ENCODE peak calls at places on chromosomes 13 and 19, in seven cellular contexts. T is MM.1S, Q is HCT116, B is hepatocyte, U is GM23248, F is PC-3, C is SK-N-SH. X is an unnamed sample.

GRCh38 chr13:61410669-61411297 is 4.9 kb downstream of the PCDH20 start:
- DNase-seq in B (peak), U (peak), Q (peak), C (peak), F (peak), T (peak), X (peak)

GRCh38 chr13:27170521-27171243 is 929 bp downstream of the USP12 start:
- DNase-seq in F (peak), U (peak), Q (peak), C (no peak), B (peak), T (no peak), X (peak)

GRCh38 chr19:1864480-1865171 is 1.2 kb upstream of the KLF16 start:
- DNase-seq in T (peak), U (peak), B (peak), Q (no peak), C (peak), F (peak), X (peak)

GRCh38 chr13:79407349-79407979 is 1.4 kb upstream of the RBM26 start:
- DNase-seq in F (no peak), U (no peak), C (no peak), T (no peak), B (no peak), Q (no peak), X (no peak)

GRCh38 chr13:97339989-97340361 is 94.0 kb upstream of the RAP2A start:
- DNase-seq in B (no peak), Q (no peak), U (no peak), F (no peak), T (no peak), C (no peak), X (no peak)

GRCh38 chr19:35142531-35143230 is 374 bp upstream of the FXYD7 start:
- DNase-seq in F (peak), C (peak), B (peak), Q (no peak), U (no peak), T (peak), X (peak)

GRCh38 chr13:81929988-81930387 is 1589.1 kb upstream of the SPRY2 start:
- DNase-seq in F (peak), T (no peak), Q (no peak), B (peak), U (peak), C (peak), X (no peak)

GRCh38 chr13:32660227-32660626 is 74.0 kb downstream of the PDS5B start:
- DNase-seq in Q (no peak), F (no peak), B (peak), U (no peak), T (no peak), C (no peak), X (no peak)

GRCh38 chr19:37346091-37346490 is 24.8 kb upstream of the ZNF527 start:
- DNase-seq in U (no peak), F (no peak), B (no peak), Q (no peak), T (no peak), C (no peak), X (no peak)

GRCh38 chr13:114257014-114257413 is 22.3 kb downstream of the CDC16 start:
- DNase-seq in Q (no peak), C (no peak), F (no peak), B (no peak), T (no peak), U (no peak), X (no peak)

GRCh38 chr13:67228909-67229308 is 1.2 kb downstream of the PCDH9 start:
- DNase-seq in F (no peak), U (peak), T (no peak), B (no peak), C (no peak), Q (no peak), X (peak)

GRCh38 chr19:49570138-49570856 is 10.1 kb downstream of the NOSIP start:
- DNase-seq in T (peak), Q (peak), C (peak), F (peak), U (peak), B (peak), X (peak)

GRCh38 chr13:113342820-113343691 is 20.9 kb downstream of the GRTP1 start:
- DNase-seq in B (no peak), F (no peak), T (no peak), U (no peak), C (no peak), Q (no peak), X (no peak)

GRCh38 chr13:99261040-99261439 is 2.9 kb upstream of the GPR18 start:
- DNase-seq in Q (no peak), T (no peak), B (no peak), F (no peak), U (no peak), C (no peak), X (peak)

GRCh38 chr19:42386974-42387707 is 3.0 kb downstream of the CNFN start:
- DNase-seq in T (peak), Q (peak), F (peak), B (peak), U (peak), C (peak), X (peak)

GRCh38 chr19:556611-557382 is 12.9 kb downstream of the GZMM start:
- DNase-seq in Q (no peak), U (no peak), B (no peak), C (no peak), T (no peak), F (no peak), X (no peak)

GRCh38 chr19:10138879-10139795 is 19.4 kb upstream of the EIF3G start:
- DNase-seq in B (no peak), Q (no peak), U (no peak), F (no peak), T (no peak), C (peak), X (no peak)

GRCh38 chr13:34349091-34349722 is 531.3 kb downstream of the RFC3 start:
- DNase-seq in Q (no peak), C (no peak), U (peak), F (peak), B (peak), T (no peak), X (no peak)

DNA sequence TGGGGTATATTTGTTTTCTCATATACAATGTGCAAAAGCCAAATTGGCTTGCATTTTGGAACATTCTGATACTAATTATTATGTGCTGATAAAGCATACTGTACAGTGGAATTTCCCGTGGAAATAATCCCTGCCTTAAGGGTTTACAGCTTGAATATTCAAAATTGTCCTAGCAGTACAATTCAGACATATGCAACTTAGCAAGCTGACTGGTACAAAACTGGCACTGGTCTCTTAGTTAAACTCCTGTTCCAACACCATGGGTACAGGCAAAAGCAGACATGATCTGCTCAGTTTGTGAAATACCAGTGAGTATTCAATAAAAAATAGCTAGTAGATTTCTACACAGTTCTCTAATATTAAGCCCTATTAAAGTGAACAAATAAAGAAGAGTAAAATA is 373.4 kb downstream of the SLITRK1 start:
- DNase-seq in C (no peak), F (no peak), T (no peak), Q (no peak), B (no peak), U (no peak), X (no peak)
- TF ChIP-seq EZH2phosphoT487 in C (no peak), F (no peak), T (no peak), Q (no peak), B (no peak), U (no peak), X (no peak)

GRCh38 chr19:15330801-15331418 is 1.4 kb downstream of the BRD4 start:
- DNase-seq in B (peak), C (peak), Q (no peak), U (peak), F (peak), T (no peak), X (peak)

GRCh38 chr19:15337202-15337601 is 4.9 kb upstream of the BRD4 start:
- DNase-seq in Q (no peak), T (no peak), C (no peak), B (no peak), U (peak), F (peak), X (no peak)

GRCh38 chr19:15331419-15332310 is 674 bp downstream of the BRD4 start:
- DNase-seq in T (peak), F (peak), U (peak), Q (no peak), C (peak), B (peak), X (peak)

GRCh38 chr19:15328312-15328711 is 4.0 kb downstream of the BRD4 start:
- DNase-seq in F (no peak), Q (no peak), C (no peak), T (no peak), B (no peak), U (no peak), X (no peak)

GRCh38 chr19:15332311-15332996 is at the start of gene BRD4:
- DNase-seq in Q (no peak), B (peak), C (peak), F (peak), T (peak), U (peak), X (peak)
- TF ChIP-seq EZH2phosphoT487 in Q (no peak), B (no peak), C (no peak), F (no peak), T (no peak), U (no peak), X (no peak)

GRCh38 chr13:111534646-111535461 is 214.4 kb downstream of the TEX29 start:
- DNase-seq in U (no peak), B (no peak), Q (no peak), T (no peak), C (no peak), F (no peak), X (no peak)
- TF ChIP-seq EZH2phosphoT487 in U (no peak), B (peak), Q (no peak), T (no peak), C (no peak), F (no peak), X (no peak)

GRCh38 chr13:102317593-102317992 is 84.3 kb downstream of the FGF14 start:
- DNase-seq in T (no peak), B (peak), C (peak), U (peak), Q (no peak), F (no peak), X (no peak)
- TF ChIP-seq EZH2phosphoT487 in T (no peak), B (no peak), C (no peak), U (no peak), Q (no peak), F (no peak), X (no peak)

X was measured in OCI-LY7.